ENCODE peak calls at places on chromosomes 1 and 21, in seven cellular contexts. S is psoas muscle, W is tibial artery, Z is left ventricle myocardium inferior, B is lung, D is astrocyte, J is ascending aorta. X is an unnamed sample.
A peak's percentile ranks its signal among the peaks of the same experiment; 100 is the strongest.

GRCh38 chr1:189150624-189151023 is 1327.0 kb downstream of the BRINP3 start:
- DNase-seq in W (no peak), D (no peak), J (no peak), B (no peak), S (no peak), Z (no peak), X (no peak)

GRCh38 chr1:84504580-84505021 is 1.6 kb upstream of the SPATA1 start:
- DNase-seq in B (no peak), S (no peak), W (no peak), Z (no peak), J (no peak), D (peak; percentile 91), X (peak; percentile 24)

GRCh38 chr1:208604295-208604694 is 360.1 kb upstream of the PLXNA2 start:
- DNase-seq in W (no peak), S (no peak), Z (no peak), J (no peak), B (no peak), D (peak; percentile 7), X (peak; percentile 66)

GRCh38 chr1:5992814-5993552 is 758 bp upstream of the NPHP4 start:
- DNase-seq in S (no peak), D (no peak), B (no peak), J (no peak), W (no peak), Z (no peak), X (no peak)

GRCh38 chr1:203692565-203693470 is 66.2 kb downstream of the ATP2B4 start:
- DNase-seq in D (peak; percentile 96), J (peak; percentile 76), W (peak; percentile 94), B (peak; percentile 80), Z (peak; percentile 82), S (peak; percentile 85), X (peak; percentile 95)

GRCh38 chr1:30763654-30764248 is 6.2 kb upstream of the LAPTM5 start:
- DNase-seq in Z (no peak), J (no peak), W (peak; percentile 60), D (peak; percentile 66), S (no peak), B (no peak), X (no peak)

GRCh38 chr1:165793951-165794350 is 25.3 kb upstream of the TMCO1 start:
- DNase-seq in J (no peak), W (no peak), D (no peak), B (no peak), Z (no peak), S (no peak), X (peak; percentile 40)

GRCh38 chr1:181987334-181987870 is 74.1 kb downstream of the ZNF648 start:
- DNase-seq in J (no peak), B (no peak), D (no peak), Z (no peak), S (no peak), W (no peak), X (no peak)

GRCh38 chr1:56418047-56418680 is 161.2 kb downstream of the PLPP3 start:
- DNase-seq in J (no peak), D (no peak), W (no peak), S (no peak), Z (no peak), B (no peak), X (no peak)

GRCh38 chr21:45366931-45367401 is 38.0 kb upstream of the COL18A1 start:
- DNase-seq in Z (peak; percentile 72), D (peak; percentile 95), S (peak; percentile 73), J (no peak), B (no peak), W (peak; percentile 77), X (no peak)

GRCh38 chr1:216723274-216723780 is at the start of gene ESRRG:
- DNase-seq in Z (peak; percentile 64), S (peak; percentile 56), B (no peak), J (no peak), D (peak; percentile 13), W (no peak), X (peak; percentile 52)

GRCh38 chr1:26126321-26127084 is 14.9 kb downstream of the PDIK1L start:
- DNase-seq in S (no peak), W (peak; percentile 31), J (no peak), B (peak; percentile 56), D (peak; percentile 60), Z (no peak), X (peak; percentile 59)

GRCh38 chr1:169584483-169585144 is 1.7 kb downstream of the F5 start:
- DNase-seq in W (no peak), D (no peak), Z (no peak), S (no peak), J (no peak), B (no peak), X (peak; percentile 66)

GRCh38 chr1:114610546-114611245 is 29.3 kb upstream of the BCAS2 start:
- DNase-seq in Z (no peak), J (no peak), D (peak; percentile 45), B (no peak), W (no peak), S (no peak), X (peak; percentile 99)

GRCh38 chr21:16454371-16454770 is 724.6 kb downstream of the USP25 start:
- DNase-seq in Z (no peak), B (no peak), W (no peak), S (no peak), D (no peak), J (no peak), X (no peak)

DNA sequence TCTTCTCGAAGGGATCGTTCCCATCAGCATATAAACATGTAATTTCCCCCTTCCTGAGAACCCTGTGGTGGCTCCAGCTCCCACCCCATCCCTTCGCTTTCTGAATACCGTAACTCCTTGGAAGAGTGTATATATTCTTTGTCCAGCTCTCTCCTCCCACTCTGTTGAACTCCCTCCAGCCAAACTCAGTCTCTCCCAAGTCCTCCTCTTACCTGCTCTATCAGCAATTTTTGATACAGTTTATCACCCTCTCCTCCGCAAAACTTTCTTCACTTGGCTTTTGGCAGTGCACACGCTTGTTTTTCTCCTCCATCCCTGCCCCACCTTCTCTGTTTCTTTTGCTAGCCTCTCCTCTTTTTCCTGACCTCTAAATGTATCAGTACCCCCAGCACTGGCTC is 109.9 kb upstream of the SLC25A33 start:
- DNase-seq in J (no peak), B (no peak), S (no peak), W (no peak), D (no peak), Z (no peak), X (no peak)
- H3K27ac ChIP-seq in J (peak overlapping the region; percentile 85), B (peak overlapping the region; percentile 65), S (peak overlapping the region; percentile 82), W (peak overlapping the region; percentile 87), D (peak overlapping the region; percentile 68), Z (peak overlapping the region; percentile 91), X (peak overlapping the region; percentile 60)

GRCh38 chr1:244100691-244101453 is 49.8 kb downstream of the ZBTB18 start:
- DNase-seq in B (no peak), J (no peak), D (peak; percentile 58), W (no peak), Z (no peak), S (no peak), X (no peak)
- TF ChIP-seq CTCF in B (no peak), J (no peak), D (no peak), W (no peak), Z (no peak), S (no peak), X (no peak)

DNA sequence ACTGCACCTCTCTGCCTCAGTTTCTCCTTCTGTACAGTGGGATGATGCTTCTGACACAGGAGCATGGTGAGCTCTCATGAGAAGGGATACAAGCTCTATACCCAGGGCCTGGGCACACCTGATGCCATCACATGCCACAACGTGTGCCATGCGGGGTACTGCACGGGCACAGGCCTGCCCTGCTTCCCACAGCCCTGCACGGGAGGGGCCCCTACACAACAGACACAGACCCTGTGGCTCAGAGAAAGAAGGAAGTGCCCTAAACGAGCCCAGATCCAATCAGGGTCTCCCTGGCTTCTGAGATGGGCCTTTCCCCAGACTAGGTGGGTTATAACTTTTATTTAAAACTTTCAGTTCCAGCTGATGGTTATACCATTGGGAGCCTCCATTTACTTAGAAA is 24.6 kb downstream of the C2CD2 start:
- DNase-seq in J (no peak), S (no peak), W (no peak), D (no peak), B (no peak), Z (no peak), X (no peak)
- H3K27ac ChIP-seq in J (peak overlapping the region; percentile 92), S (no peak overlapping the region), W (peak overlapping the region; percentile 38), D (no peak overlapping the region), B (no peak overlapping the region), Z (peak overlapping the region; percentile 91), X (peak overlapping the region; percentile 79)

GRCh38 chr1:151519667-151520066 is 8.5 kb downstream of the CGN start:
- DNase-seq in W (no peak), J (no peak), D (no peak), Z (no peak), B (no peak), S (no peak), X (no peak)

GRCh38 chr1:151518431-151518830 is 7.2 kb downstream of the CGN start:
- DNase-seq in W (no peak), S (no peak), B (no peak), J (no peak), D (no peak), Z (no peak), X (no peak)

GRCh38 chr1:151518936-151519335 is 7.7 kb downstream of the CGN start:
- DNase-seq in W (no peak), D (no peak), Z (no peak), J (no peak), S (no peak), B (no peak), X (no peak)

GRCh38 chr1:151523331-151523730 is 12.1 kb downstream of the CGN start:
- DNase-seq in B (no peak), W (no peak), Z (no peak), S (no peak), D (no peak), J (no peak), X (no peak)

GRCh38 chr1:151520359-151520758 is 9.2 kb downstream of the CGN start:
- DNase-seq in J (no peak), D (no peak), S (no peak), Z (no peak), B (no peak), W (no peak), X (no peak)
- TF ChIP-seq CTCF in J (no peak), D (no peak), S (no peak), Z (no peak), B (no peak), W (no peak), X (no peak)

GRCh38 chr1:27556435-27556780 is 47.5 kb downstream of the AHDC1 start:
- DNase-seq in S (no peak), W (no peak), D (no peak), J (no peak), B (no peak), Z (no peak), X (no peak)
- H3K27ac ChIP-seq in S (peak overlapping the region; percentile 90), W (peak overlapping the region; percentile 90), D (no peak overlapping the region), J (peak overlapping the region; percentile 95), B (peak overlapping the region; percentile 78), Z (peak overlapping the region; percentile 97), X (no peak overlapping the region)

GRCh38 chr1:117758444-117759316 is 152.8 kb downstream of the TENT5C start:
- DNase-seq in S (peak; percentile 58), B (peak; percentile 76), W (peak; percentile 71), J (no peak), Z (peak; percentile 48), D (peak; percentile 64), X (peak; percentile 65)
- TF ChIP-seq CTCF in S (peak; percentile 90), B (peak; percentile 72), W (peak; percentile 82), J (peak; percentile 87), Z (peak; percentile 89), D (peak; percentile 93), X (peak; percentile 86)

DNA sequence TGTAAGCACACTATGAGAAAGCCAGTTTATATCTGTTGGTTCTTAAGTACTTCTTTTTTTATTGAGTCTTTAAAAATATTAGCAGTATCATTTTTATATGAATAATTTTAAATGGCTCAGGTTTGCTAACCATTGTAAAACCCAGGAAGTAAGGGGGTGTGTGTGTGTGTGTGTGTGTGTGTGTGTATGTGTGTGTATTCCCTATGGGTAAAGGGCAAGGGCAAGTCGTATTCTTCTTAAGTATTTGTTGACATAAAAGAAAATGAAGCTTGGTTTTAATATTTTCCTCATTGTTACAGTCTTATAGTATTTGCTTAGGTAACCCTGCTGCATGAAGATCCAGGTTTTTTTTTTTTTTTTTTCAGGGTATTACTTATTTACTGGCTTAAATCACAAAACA is 495.0 kb upstream of the B3GALT2 start:
- DNase-seq in Z (no peak), B (no peak), J (no peak), D (no peak), S (no peak), W (no peak), X (no peak)
- H3K27ac ChIP-seq in Z (no peak overlapping the region), B (peak overlapping the region; percentile 9), J (no peak overlapping the region), D (no peak overlapping the region), S (no peak overlapping the region), W (no peak overlapping the region), X (no peak overlapping the region)